ENCODE peak calls at places on chromosome 5, in five cellular contexts. O is uterus, B is endothelial cell of umbilical vein, P is body of pancreas, R is HCT116. L is an unnamed sample.

GRCh38 chr5:157267766-157268480 is 2.0 kb downstream of the CYFIP2 start:
- DNase-seq in O (no peak), B (no peak), P (no peak), R (no peak), L (peak; percentile 67)

GRCh38 chr5:44952376-44952775 is 143.6 kb downstream of the MRPS30 start:
- DNase-seq in O (no peak), B (peak; percentile 54), P (peak; percentile 14), R (peak; percentile 51), L (no peak)

GRCh38 chr5:141958113-141958512 is at the start of gene PCDH12:
- DNase-seq in O (peak; percentile 49), B (peak; percentile 87), P (no peak), R (no peak), L (peak; percentile 17)

GRCh38 chr5:179620293-179620692 is 3.2 kb downstream of the HNRNPH1 start:
- DNase-seq in O (no peak), B (no peak), P (no peak), R (no peak), L (no peak)

GRCh38 chr5:77390795-77391194 is 101.3 kb downstream of the WDR41 start:
- DNase-seq in O (no peak), B (no peak), P (peak; percentile 8), R (no peak), L (no peak)

GRCh38 chr5:93677344-93678021 is 63.9 kb downstream of the POU5F2 start:
- DNase-seq in O (no peak), B (peak; percentile 82), P (peak; percentile 59), R (peak; percentile 42), L (peak; percentile 94)

GRCh38 chr5:57412680-57413079 is 69.9 kb downstream of the ACTBL2 start:
- DNase-seq in O (no peak), B (no peak), P (no peak), R (no peak), L (no peak)

GRCh38 chr5:41776435-41776834 is 93.8 kb downstream of the OXCT1 start:
- DNase-seq in O (no peak), B (peak; percentile 41), P (no peak), R (no peak), L (no peak)

GRCh38 chr5:33829430-33829829 is 62.4 kb downstream of the ADAMTS12 start:
- DNase-seq in O (peak; percentile 21), B (no peak), P (no peak), R (no peak), L (no peak)

GRCh38 chr5:33283243-33283642 is 157.5 kb upstream of the TARS1 start:
- DNase-seq in O (no peak), B (no peak), P (no peak), R (no peak), L (no peak)

GRCh38 chr5:127647361-127647958 is 1.4 kb upstream of the CTXN3 start:
- DNase-seq in O (no peak), B (no peak), P (no peak), R (no peak), L (no peak)

GRCh38 chr5:35857606-35858205 is 1.0 kb downstream of the IL7R start:
- DNase-seq in O (no peak), B (peak; percentile 91), P (no peak), R (no peak), L (no peak)

GRCh38 chr5:78509884-78510769 is 138.4 kb downstream of the LHFPL2 start:
- DNase-seq in O (peak; percentile 44), B (peak; percentile 60), P (peak; percentile 82), R (no peak), L (peak; percentile 86)

GRCh38 chr5:137997726-137998213 is 35.1 kb downstream of the FAM13B start:
- DNase-seq in O (no peak), B (peak; percentile 6), P (no peak), R (no peak), L (no peak)

GRCh38 chr5:138874241-138874640 is 894 bp downstream of the LRRTM2 start:
- DNase-seq in O (no peak), B (no peak), P (no peak), R (no peak), L (no peak)

GRCh38 chr5:98108497-98108896 is 665.0 kb upstream of the RGMB start:
- DNase-seq in O (no peak), B (peak; percentile 81), P (no peak), R (no peak), L (no peak)

GRCh38 chr5:92703991-92704390 is 877.0 kb downstream of the NR2F1-AS1 start:
- DNase-seq in O (no peak), B (no peak), P (no peak), R (no peak), L (no peak)

GRCh38 chr5:139392678-139393496 is 2.0 kb downstream of the PROB1 start:
- DNase-seq in O (no peak), B (peak; percentile 57), P (peak; percentile 46), R (peak; percentile 66), L (peak; percentile 49)

GRCh38 chr5:72921103-72921502 is 34.7 kb upstream of the FCHO2 start:
- DNase-seq in O (no peak), B (peak; percentile 26), P (no peak), R (no peak), L (no peak)

GRCh38 chr5:13359326-13359725 is 585.2 kb downstream of the DNAH5 start:
- DNase-seq in O (no peak), B (peak; percentile 1), P (no peak), R (no peak), L (no peak)

GRCh38 chr5:1436681-1437080 is 8.6 kb downstream of the SLC6A3 start:
- DNase-seq in O (no peak), B (no peak), P (no peak), R (no peak), L (no peak)

GRCh38 chr5:15496886-15497285 is 3.1 kb upstream of the FBXL7 start:
- DNase-seq in O (no peak), B (peak; percentile 83), P (no peak), R (no peak), L (no peak)

GRCh38 chr5:1726956-1727355 is 72.7 kb downstream of the MRPL36 start:
- DNase-seq in O (no peak), B (no peak), P (no peak), R (no peak), L (no peak)

GRCh38 chr5:14685757-14686156 is 21.2 kb downstream of the OTULIN start:
- DNase-seq in O (no peak), B (peak; percentile 59), P (peak; percentile 44), R (peak; percentile 23), L (peak; percentile 25)

GRCh38 chr5:116382025-116382873 is 192.4 kb downstream of the SEMA6A start:
- DNase-seq in O (no peak), B (peak; percentile 64), P (no peak), R (no peak), L (no peak)

GRCh38 chr5:111348659-111349058 is 124.5 kb downstream of the CAMK4 start:
- DNase-seq in O (no peak), B (no peak), P (no peak), R (no peak), L (no peak)

DNA sequence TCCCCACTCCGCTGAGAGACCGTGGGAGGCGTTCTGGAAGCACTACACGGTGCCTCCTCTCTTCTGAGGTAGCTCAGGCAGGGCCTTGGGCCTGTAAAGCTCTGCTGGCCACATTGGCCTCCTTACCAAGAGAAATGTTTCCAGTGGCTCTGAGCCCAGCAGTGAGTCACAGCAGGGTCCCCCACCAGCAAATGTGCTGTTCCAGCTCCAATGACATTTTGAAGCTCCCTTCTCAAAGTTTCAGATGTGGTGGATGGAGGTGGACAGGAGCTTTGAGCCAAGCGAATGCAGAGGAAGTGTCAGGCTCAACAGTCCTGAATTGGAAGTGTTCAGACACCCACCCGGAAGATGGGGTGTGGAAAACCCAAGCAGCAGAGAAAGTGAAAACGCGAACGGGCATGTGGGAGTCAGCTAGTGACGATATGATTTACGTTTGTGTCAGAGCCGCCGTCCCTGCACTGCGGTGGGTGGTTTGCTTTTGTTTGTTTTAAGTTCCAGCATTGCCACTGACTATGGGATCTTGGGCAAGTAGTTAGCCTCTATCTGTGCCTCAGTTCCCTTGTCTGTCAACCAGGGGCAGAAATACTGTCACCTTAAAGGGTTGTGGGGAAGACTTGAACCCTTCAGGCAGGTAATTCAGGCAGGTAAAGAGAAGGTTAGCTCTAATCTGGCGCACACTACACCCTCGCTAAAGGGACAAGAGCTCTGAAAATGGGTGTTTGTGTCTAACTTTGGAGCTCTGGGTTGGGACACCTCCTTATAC is 38.2 kb downstream of the C5orf15 start:
- DNase-seq in O (no peak), B (no peak), P (no peak), R (no peak), L (no peak)
- TF ChIP-seq POLR2A in O (no peak), B (no peak), P (no peak), R (no peak), L (no peak)

GRCh38 chr5:103260951-103261350 is 2.4 kb downstream of the MACIR start:
- DNase-seq in O (no peak), B (no peak), P (no peak), R (no peak), L (no peak)
- H3K4me3 ChIP-seq in O (no peak overlapping the region), B (no peak overlapping the region), P (no peak overlapping the region), R (no peak overlapping the region), L (no peak overlapping the region)

GRCh38 chr5:149062371-149063016 is 368 bp downstream of the SH3TC2 start:
- DNase-seq in O (peak; percentile 51), B (peak; percentile 97), P (no peak), R (peak; percentile 83), L (peak; percentile 10)
- TF ChIP-seq POLR2A in O (no peak), B (no peak), P (no peak), R (peak; percentile 22), L (no peak)

GRCh38 chr5:173962436-173962835 is 26.5 kb upstream of the C5orf47 start:
- DNase-seq in O (no peak), B (no peak), P (no peak), R (no peak), L (peak; percentile 45)

GRCh38 chr5:173963107-173963506 is 25.9 kb upstream of the C5orf47 start:
- DNase-seq in O (no peak), B (no peak), P (no peak), R (no peak), L (no peak)

GRCh38 chr5:173968154-173968553 is 20.8 kb upstream of the C5orf47 start:
- DNase-seq in O (no peak), B (no peak), P (no peak), R (no peak), L (no peak)

GRCh38 chr5:173964491-173964890 is 24.5 kb upstream of the C5orf47 start:
- DNase-seq in O (no peak), B (no peak), P (no peak), R (no peak), L (no peak)

GRCh38 chr5:173963867-173964429 is 25.0 kb upstream of the C5orf47 start:
- DNase-seq in O (no peak), B (no peak), P (no peak), R (no peak), L (no peak)
- H3K4me3 ChIP-seq in O (no peak overlapping the region), B (no peak overlapping the region), P (no peak overlapping the region), R (no peak overlapping the region), L (no peak overlapping the region)

GRCh38 chr5:6378128-6379023 is at the start of gene MED10:
- DNase-seq in O (peak; percentile 95), B (peak; percentile 88), P (peak; percentile 94), R (peak; percentile 82), L (peak; percentile 92)
- TF ChIP-seq POLR2A in O (peak; percentile 33), B (peak; percentile 87), P (peak; percentile 84), R (peak; percentile 38), L (no peak)

GRCh38 chr5:55440188-55440646 is 94.5 kb downstream of the PLPP1 start:
- DNase-seq in O (peak; percentile 48), B (no peak), P (no peak), R (no peak), L (peak; percentile 84)

GRCh38 chr5:55441107-55441771 is 93.5 kb downstream of the PLPP1 start:
- DNase-seq in O (no peak), B (no peak), P (no peak), R (no peak), L (peak; percentile 24)

GRCh38 chr5:55437859-55438206 is 96.9 kb downstream of the PLPP1 start:
- DNase-seq in O (no peak), B (no peak), P (no peak), R (no peak), L (no peak)

GRCh38 chr5:55437452-55437851 is 97.3 kb downstream of the PLPP1 start:
- DNase-seq in O (no peak), B (no peak), P (no peak), R (no peak), L (no peak)

GRCh38 chr5:55438931-55439477 is 95.8 kb downstream of the PLPP1 start:
- DNase-seq in O (peak; percentile 69), B (no peak), P (peak; percentile 24), R (no peak), L (peak; percentile 65)
- H3K4me3 ChIP-seq in O (no peak overlapping the region), B (no peak overlapping the region), P (no peak overlapping the region), R (no peak overlapping the region), L (no peak overlapping the region)